ENCODE peak calls at places on chromosome 5, in nine cellular contexts. R, L, M, J, D, O, Z, U and T are unnamed samples.

GRCh38 chr5:95076395-95077165 is 208.3 kb downstream of the MCTP1 start:
- DNase-seq in R (no peak), L (no peak), M (peak; percentile 73), J (no peak), D (no peak), O (no peak), Z (no peak), U (no peak), T (no peak)

GRCh38 chr5:177487144-177487543 is 10.3 kb downstream of the PDLIM7 start:
- DNase-seq in R (no peak), L (no peak), M (no peak), J (no peak), D (no peak), O (no peak), Z (no peak), U (no peak), T (no peak)

GRCh38 chr5:137858223-137858916 is 9.3 kb upstream of the MYOT start:
- DNase-seq in R (no peak), L (no peak), M (no peak), J (no peak), D (no peak), O (no peak), Z (no peak), U (no peak), T (peak; percentile 2)

GRCh38 chr5:74396913-74397606 is 243.5 kb downstream of the ENC1 start:
- DNase-seq in R (no peak), L (no peak), M (peak; percentile 58), J (no peak), D (no peak), O (no peak), Z (peak; percentile 20), U (no peak), T (peak; percentile 57)

GRCh38 chr5:169201597-169201996 is 99.3 kb downstream of the SLIT3 start:
- DNase-seq in R (no peak), L (no peak), M (no peak), J (no peak), D (no peak), O (no peak), Z (no peak), U (no peak), T (no peak)

GRCh38 chr5:53256746-53257145 is 147.2 kb upstream of the MOCS2 start:
- DNase-seq in R (no peak), L (no peak), M (no peak), J (peak; percentile 29), D (no peak), O (no peak), Z (no peak), U (no peak), T (no peak)

GRCh38 chr5:42930934-42931333 is 109.2 kb downstream of the ANXA2R start:
- DNase-seq in R (no peak), L (no peak), M (no peak), J (no peak), D (no peak), O (no peak), Z (no peak), U (no peak), T (no peak)

GRCh38 chr5:40981420-40981819 is 72.1 kb downstream of the C7 start:
- DNase-seq in R (no peak), L (no peak), M (no peak), J (no peak), D (no peak), O (no peak), Z (no peak), U (no peak), T (no peak)

DNA sequence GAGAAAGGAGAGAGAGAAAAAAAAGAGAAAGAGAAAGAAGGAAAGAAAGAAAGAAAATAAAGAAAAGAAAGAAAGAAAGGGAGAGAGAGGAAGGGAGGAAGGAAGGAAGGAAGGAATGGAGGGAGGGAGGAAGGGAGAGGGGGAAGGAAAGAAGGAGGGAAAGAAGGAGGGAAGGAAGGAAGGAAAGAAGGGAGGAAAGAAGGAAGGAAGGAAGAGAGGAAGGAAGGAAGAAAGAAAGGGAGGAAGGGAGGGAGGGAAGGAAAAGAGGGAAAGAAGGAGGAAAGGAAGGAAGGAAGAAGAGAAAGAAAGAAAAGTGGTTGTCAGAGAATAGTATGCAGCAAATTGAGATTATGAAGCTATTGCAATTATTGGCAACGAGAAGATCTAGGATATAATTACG is 49.9 kb upstream of the NIPBL start:
- DNase-seq in R (no peak), L (no peak), M (no peak), J (no peak), D (no peak), O (no peak), Z (no peak), U (no peak), T (no peak)
- H3K27ac ChIP-seq in R (no peak overlapping the region), L (no peak overlapping the region), M (no peak overlapping the region), J (no peak overlapping the region), D (no peak overlapping the region), O (no peak overlapping the region), Z (no peak overlapping the region), U (no peak overlapping the region), T (no peak overlapping the region)

DNA sequence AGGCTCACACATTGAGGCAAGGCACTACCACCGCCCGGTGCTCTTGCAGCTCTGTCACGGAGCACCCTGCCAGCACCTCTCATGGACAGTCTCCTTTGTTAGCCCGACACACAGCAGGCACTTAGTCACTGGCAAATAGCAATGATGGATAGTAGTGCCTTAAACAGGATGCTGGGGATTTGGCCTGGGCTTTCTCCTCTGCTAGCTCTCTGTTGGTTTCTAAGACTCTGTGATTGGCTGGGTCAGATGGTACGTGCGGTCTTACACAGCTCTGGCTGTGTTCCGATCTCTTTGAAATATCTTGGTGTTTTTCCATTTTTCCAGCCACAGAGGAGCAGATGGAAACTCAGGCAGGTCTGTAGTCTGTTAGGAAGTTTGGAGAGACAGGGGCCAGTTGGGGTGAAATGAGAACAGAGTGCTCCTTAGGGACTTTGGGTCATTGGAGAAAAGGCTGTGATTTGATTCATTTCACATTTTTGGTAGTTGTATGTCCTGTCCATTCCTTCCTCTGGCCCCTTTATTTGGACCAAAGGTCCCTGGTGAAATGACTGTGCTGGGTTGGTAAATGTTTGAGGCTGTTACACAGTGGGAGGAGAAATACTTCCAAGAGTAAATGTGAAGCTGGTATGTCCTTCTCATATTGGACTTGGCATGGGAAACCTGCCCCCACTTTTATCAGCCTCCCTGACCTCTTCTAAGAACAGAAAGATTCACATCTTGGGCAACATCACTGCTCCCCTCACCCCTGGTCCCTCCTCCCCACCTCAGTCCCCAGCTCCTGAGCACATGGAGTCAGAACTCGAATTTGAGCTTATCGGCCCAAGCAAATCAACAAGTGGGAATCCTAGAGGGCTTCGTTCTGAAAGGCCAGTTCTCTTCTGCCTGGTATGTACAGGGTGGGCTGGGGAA is 3.4 kb downstream of the SMIM3 start:
- DNase-seq in R (peak; percentile 68), L (peak; percentile 29), M (no peak), J (peak; percentile 79), D (peak; percentile 78), O (no peak), Z (peak; percentile 79), U (peak; percentile 36), T (peak; percentile 69)
- TF ChIP-seq POLR2A in R (peak; percentile 10), L (no peak), M (no peak), J (no peak), D (peak; percentile 35), O (no peak), Z (no peak), U (peak; percentile 36), T (no peak)

GRCh38 chr5:56516936-56517521 is 283.9 kb upstream of the ANKRD55 start:
- DNase-seq in R (peak; percentile 64), L (peak; percentile 37), M (peak; percentile 18), J (no peak), D (peak; percentile 73), O (no peak), Z (no peak), U (no peak), T (peak; percentile 47)

GRCh38 chr5:56515011-56515410 is 281.9 kb upstream of the ANKRD55 start:
- DNase-seq in R (no peak), L (no peak), M (no peak), J (no peak), D (no peak), O (no peak), Z (no peak), U (no peak), T (no peak)

GRCh38 chr5:56516034-56516433 is 282.9 kb upstream of the ANKRD55 start:
- DNase-seq in R (no peak), L (no peak), M (no peak), J (no peak), D (no peak), O (no peak), Z (no peak), U (no peak), T (no peak)

GRCh38 chr5:56514246-56514645 is 281.1 kb upstream of the ANKRD55 start:
- DNase-seq in R (no peak), L (no peak), M (no peak), J (no peak), D (no peak), O (no peak), Z (no peak), U (no peak), T (no peak)

GRCh38 chr5:56516441-56516840 is 283.3 kb upstream of the ANKRD55 start:
- DNase-seq in R (no peak), L (no peak), M (no peak), J (no peak), D (peak; percentile 9), O (no peak), Z (no peak), U (no peak), T (no peak)
- H3K4me1 ChIP-seq in R (no peaks in the 10 kb centered on the region), L (peaks cover 27% of the 10 kb centered on the region), M (no peaks in the 10 kb centered on the region), J (peaks cover 34% of the 10 kb centered on the region), D (peaks cover 37% of the 10 kb centered on the region), O (peaks cover 11% of the 10 kb centered on the region), Z (no peaks in the 10 kb centered on the region), U (peaks cover 21% of the 10 kb centered on the region), T (peaks cover 39% of the 10 kb centered on the region)

DNA sequence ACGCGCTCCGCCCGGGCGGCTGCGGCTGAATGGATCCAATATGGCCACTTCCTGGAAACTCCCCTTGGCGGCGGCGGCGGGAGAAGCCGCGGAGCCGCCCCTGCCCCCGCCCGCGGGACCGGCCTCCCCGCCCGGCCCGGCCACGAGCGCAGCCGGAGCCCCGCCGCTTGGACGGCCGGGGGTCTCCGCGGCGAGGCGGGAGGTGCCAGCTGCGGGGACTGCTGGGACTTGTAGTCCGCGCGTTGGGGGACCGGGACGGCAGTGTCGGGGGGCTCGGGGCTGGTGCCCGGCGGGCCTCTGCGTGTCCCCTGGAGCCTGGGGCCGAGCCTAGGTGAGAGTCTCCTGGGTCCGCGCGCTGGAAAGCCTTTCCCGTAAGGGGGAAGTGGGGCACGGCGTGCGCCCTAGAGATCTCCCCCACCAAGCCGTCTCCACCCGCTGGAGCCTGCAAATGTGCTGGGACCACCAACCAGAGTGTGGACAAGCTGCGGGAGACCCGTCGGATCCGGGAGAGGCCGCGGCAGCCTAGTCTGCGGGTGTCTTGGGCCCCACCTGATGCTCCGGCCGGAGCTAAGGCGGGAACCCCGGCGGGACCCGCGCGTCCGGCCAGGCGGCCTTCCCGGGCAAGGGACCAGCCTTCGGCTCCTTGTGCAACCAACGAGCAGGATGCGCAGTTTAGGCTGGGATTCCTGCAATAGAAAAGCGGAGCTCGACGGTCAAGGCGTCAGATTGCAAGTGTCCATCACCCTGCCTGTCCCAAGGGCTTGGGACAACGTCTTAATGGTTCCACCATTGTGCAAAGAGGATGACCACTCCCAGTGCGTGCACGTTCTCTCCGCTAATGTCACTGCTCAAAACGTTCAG is at the start of gene SEPTIN8:
- DNase-seq in R (peak; percentile 67), L (peak; percentile 55), M (peak; percentile 33), J (peak; percentile 56), D (peak; percentile 45), O (peak; percentile 70), Z (peak; percentile 53), U (no peak), T (peak; percentile 46)
- H3K27ac ChIP-seq in R (peak within 1 kb of the TSS; percentile 83), L (peak within 1 kb of the TSS; percentile 84), M (peak within 1 kb of the TSS; percentile 35), J (peak within 1 kb of the TSS; percentile 85), D (peak within 1 kb of the TSS; percentile 64), O (peak within 1 kb of the TSS; percentile 98), Z (peak within 1 kb of the TSS; percentile 84), U (peak within 1 kb of the TSS; percentile 86), T (peak within 1 kb of the TSS; percentile 80)